ENCODE peak calls at places on chromosomes 7 and 10, in ten cellular contexts. One of them, this sample, is unnamed.

GRCh38 chr10:107728807-107729206 is 564.3 kb upstream of the SORCS1 start:
- DNase-seq in CD8-positive, alpha-beta T cell: no peak
- DNase-seq in choroid plexus epithelial cell: peak
- DNase-seq in hepatocyte: no peak
- DNase-seq in brain microvascular endothelial cell: no peak
- DNase-seq in prostate gland: no peak
- DNase-seq in astrocyte of the spinal cord: no peak
- DNase-seq in kidney epithelial cell: no peak
- DNase-seq in AG09309: no peak
- DNase-seq in cardiac muscle cell: no peak
- DNase-seq in this sample: no peak

GRCh38 chr10:13891542-13892431 is 305.0 kb downstream of the PRPF18 start:
- DNase-seq in CD8-positive, alpha-beta T cell: no peak
- DNase-seq in choroid plexus epithelial cell: no peak
- DNase-seq in hepatocyte: peak
- DNase-seq in brain microvascular endothelial cell: no peak
- DNase-seq in prostate gland: no peak
- DNase-seq in astrocyte of the spinal cord: no peak
- DNase-seq in kidney epithelial cell: no peak
- DNase-seq in AG09309: no peak
- DNase-seq in cardiac muscle cell: peak
- DNase-seq in this sample: peak

GRCh38 chr7:4738711-4739527 is 36.5 kb upstream of the AP5Z1 start:
- DNase-seq in CD8-positive, alpha-beta T cell: no peak
- DNase-seq in choroid plexus epithelial cell: peak
- DNase-seq in hepatocyte: peak
- DNase-seq in brain microvascular endothelial cell: peak
- DNase-seq in prostate gland: no peak
- DNase-seq in astrocyte of the spinal cord: peak
- DNase-seq in kidney epithelial cell: peak
- DNase-seq in AG09309: peak
- DNase-seq in cardiac muscle cell: peak
- DNase-seq in this sample: peak

GRCh38 chr10:122740640-122741039 is 41.0 kb upstream of the C10orf120 start:
- DNase-seq in CD8-positive, alpha-beta T cell: no peak
- DNase-seq in choroid plexus epithelial cell: peak
- DNase-seq in hepatocyte: no peak
- DNase-seq in brain microvascular endothelial cell: no peak
- DNase-seq in prostate gland: no peak
- DNase-seq in astrocyte of the spinal cord: no peak
- DNase-seq in kidney epithelial cell: no peak
- DNase-seq in AG09309: no peak
- DNase-seq in cardiac muscle cell: no peak
- DNase-seq in this sample: no peak

GRCh38 chr7:40659231-40659630 is 524.4 kb downstream of the SUGCT start:
- DNase-seq in CD8-positive, alpha-beta T cell: no peak
- DNase-seq in choroid plexus epithelial cell: no peak
- DNase-seq in hepatocyte: no peak
- DNase-seq in brain microvascular endothelial cell: no peak
- DNase-seq in prostate gland: no peak
- DNase-seq in astrocyte of the spinal cord: peak
- DNase-seq in kidney epithelial cell: no peak
- DNase-seq in AG09309: no peak
- DNase-seq in cardiac muscle cell: no peak
- DNase-seq in this sample: peak

GRCh38 chr7:46146454-46147255 is 225.6 kb upstream of the IGFBP3 start:
- DNase-seq in CD8-positive, alpha-beta T cell: no peak
- DNase-seq in choroid plexus epithelial cell: peak
- DNase-seq in hepatocyte: no peak
- DNase-seq in brain microvascular endothelial cell: peak
- DNase-seq in prostate gland: no peak
- DNase-seq in astrocyte of the spinal cord: peak
- DNase-seq in kidney epithelial cell: no peak
- DNase-seq in AG09309: peak
- DNase-seq in cardiac muscle cell: no peak
- DNase-seq in this sample: peak

GRCh38 chr10:75422913-75423312 is 8.5 kb upstream of the LRMDA start:
- DNase-seq in CD8-positive, alpha-beta T cell: no peak
- DNase-seq in choroid plexus epithelial cell: no peak
- DNase-seq in hepatocyte: no peak
- DNase-seq in brain microvascular endothelial cell: no peak
- DNase-seq in prostate gland: no peak
- DNase-seq in astrocyte of the spinal cord: no peak
- DNase-seq in kidney epithelial cell: no peak
- DNase-seq in AG09309: no peak
- DNase-seq in cardiac muscle cell: no peak
- DNase-seq in this sample: no peak

GRCh38 chr7:122674502-122674901 is 24.4 kb downstream of the RNF133 start:
- DNase-seq in CD8-positive, alpha-beta T cell: no peak
- DNase-seq in choroid plexus epithelial cell: peak
- DNase-seq in hepatocyte: no peak
- DNase-seq in brain microvascular endothelial cell: peak
- DNase-seq in prostate gland: peak
- DNase-seq in astrocyte of the spinal cord: peak
- DNase-seq in kidney epithelial cell: no peak
- DNase-seq in AG09309: no peak
- DNase-seq in cardiac muscle cell: no peak
- DNase-seq in this sample: peak

GRCh38 chr10:43282881-43283280 is 16.0 kb upstream of the RASGEF1A start:
- DNase-seq in CD8-positive, alpha-beta T cell: no peak
- DNase-seq in choroid plexus epithelial cell: no peak
- DNase-seq in hepatocyte: peak
- DNase-seq in brain microvascular endothelial cell: no peak
- DNase-seq in prostate gland: no peak
- DNase-seq in astrocyte of the spinal cord: no peak
- DNase-seq in kidney epithelial cell: no peak
- DNase-seq in AG09309: no peak
- DNase-seq in cardiac muscle cell: peak
- DNase-seq in this sample: no peak
- TF ChIP-seq CTCF in CD8-positive, alpha-beta T cell: no peak
- TF ChIP-seq CTCF in choroid plexus epithelial cell: no peak
- TF ChIP-seq CTCF in hepatocyte: no peak
- TF ChIP-seq CTCF in brain microvascular endothelial cell: no peak
- TF ChIP-seq CTCF in prostate gland: no peak
- TF ChIP-seq CTCF in astrocyte of the spinal cord: no peak
- TF ChIP-seq CTCF in kidney epithelial cell: no peak
- TF ChIP-seq CTCF in AG09309: no peak
- TF ChIP-seq CTCF in cardiac muscle cell: no peak
- TF ChIP-seq CTCF in this sample: no peak

GRCh38 chr10:24239289-24239688 is 30.4 kb downstream of the KIAA1217 start:
- DNase-seq in CD8-positive, alpha-beta T cell: no peak
- DNase-seq in choroid plexus epithelial cell: no peak
- DNase-seq in hepatocyte: no peak
- DNase-seq in brain microvascular endothelial cell: no peak
- DNase-seq in prostate gland: no peak
- DNase-seq in astrocyte of the spinal cord: no peak
- DNase-seq in kidney epithelial cell: no peak
- DNase-seq in AG09309: no peak
- DNase-seq in cardiac muscle cell: no peak
- DNase-seq in this sample: no peak
- H3K4me3 ChIP-seq in CD8-positive, alpha-beta T cell: no peak
- H3K4me3 ChIP-seq in choroid plexus epithelial cell: no peak
- H3K4me3 ChIP-seq in hepatocyte: peak
- H3K4me3 ChIP-seq in brain microvascular endothelial cell: no peak
- H3K4me3 ChIP-seq in prostate gland: peak
- H3K4me3 ChIP-seq in astrocyte of the spinal cord: no peak
- H3K4me3 ChIP-seq in kidney epithelial cell: peak
- H3K4me3 ChIP-seq in AG09309: no peak
- H3K4me3 ChIP-seq in cardiac muscle cell: no peak
- H3K4me3 ChIP-seq in this sample: no peak

GRCh38 chr10:96357038-96357620 is 1.7 kb downstream of the OPALIN start:
- DNase-seq in CD8-positive, alpha-beta T cell: no peak
- DNase-seq in choroid plexus epithelial cell: no peak
- DNase-seq in hepatocyte: no peak
- DNase-seq in brain microvascular endothelial cell: no peak
- DNase-seq in prostate gland: no peak
- DNase-seq in astrocyte of the spinal cord: no peak
- DNase-seq in kidney epithelial cell: no peak
- DNase-seq in AG09309: no peak
- DNase-seq in cardiac muscle cell: no peak
- DNase-seq in this sample: no peak

GRCh38 chr10:96359616-96360015 is 814 bp upstream of the OPALIN start:
- DNase-seq in CD8-positive, alpha-beta T cell: no peak
- DNase-seq in choroid plexus epithelial cell: no peak
- DNase-seq in hepatocyte: no peak
- DNase-seq in brain microvascular endothelial cell: no peak
- DNase-seq in prostate gland: no peak
- DNase-seq in astrocyte of the spinal cord: no peak
- DNase-seq in kidney epithelial cell: no peak
- DNase-seq in AG09309: no peak
- DNase-seq in cardiac muscle cell: no peak
- DNase-seq in this sample: no peak

GRCh38 chr10:96360331-96360730 is 1.5 kb upstream of the OPALIN start:
- DNase-seq in CD8-positive, alpha-beta T cell: peak
- DNase-seq in choroid plexus epithelial cell: no peak
- DNase-seq in hepatocyte: no peak
- DNase-seq in brain microvascular endothelial cell: no peak
- DNase-seq in prostate gland: no peak
- DNase-seq in astrocyte of the spinal cord: no peak
- DNase-seq in kidney epithelial cell: no peak
- DNase-seq in AG09309: no peak
- DNase-seq in cardiac muscle cell: no peak
- DNase-seq in this sample: no peak

GRCh38 chr10:96358851-96359540 is at the start of gene OPALIN:
- DNase-seq in CD8-positive, alpha-beta T cell: peak
- DNase-seq in choroid plexus epithelial cell: no peak
- DNase-seq in hepatocyte: no peak
- DNase-seq in brain microvascular endothelial cell: no peak
- DNase-seq in prostate gland: no peak
- DNase-seq in astrocyte of the spinal cord: no peak
- DNase-seq in kidney epithelial cell: no peak
- DNase-seq in AG09309: no peak
- DNase-seq in cardiac muscle cell: no peak
- DNase-seq in this sample: no peak

GRCh38 chr10:96360766-96361165 is 2.0 kb upstream of the OPALIN start:
- DNase-seq in CD8-positive, alpha-beta T cell: peak
- DNase-seq in choroid plexus epithelial cell: no peak
- DNase-seq in hepatocyte: no peak
- DNase-seq in brain microvascular endothelial cell: no peak
- DNase-seq in prostate gland: no peak
- DNase-seq in astrocyte of the spinal cord: no peak
- DNase-seq in kidney epithelial cell: no peak
- DNase-seq in AG09309: no peak
- DNase-seq in cardiac muscle cell: no peak
- DNase-seq in this sample: no peak
- TF ChIP-seq CTCF in CD8-positive, alpha-beta T cell: no peak
- TF ChIP-seq CTCF in choroid plexus epithelial cell: no peak
- TF ChIP-seq CTCF in hepatocyte: no peak
- TF ChIP-seq CTCF in brain microvascular endothelial cell: no peak
- TF ChIP-seq CTCF in prostate gland: no peak
- TF ChIP-seq CTCF in astrocyte of the spinal cord: no peak
- TF ChIP-seq CTCF in kidney epithelial cell: no peak
- TF ChIP-seq CTCF in AG09309: no peak
- TF ChIP-seq CTCF in cardiac muscle cell: no peak
- TF ChIP-seq CTCF in this sample: no peak

DNA sequence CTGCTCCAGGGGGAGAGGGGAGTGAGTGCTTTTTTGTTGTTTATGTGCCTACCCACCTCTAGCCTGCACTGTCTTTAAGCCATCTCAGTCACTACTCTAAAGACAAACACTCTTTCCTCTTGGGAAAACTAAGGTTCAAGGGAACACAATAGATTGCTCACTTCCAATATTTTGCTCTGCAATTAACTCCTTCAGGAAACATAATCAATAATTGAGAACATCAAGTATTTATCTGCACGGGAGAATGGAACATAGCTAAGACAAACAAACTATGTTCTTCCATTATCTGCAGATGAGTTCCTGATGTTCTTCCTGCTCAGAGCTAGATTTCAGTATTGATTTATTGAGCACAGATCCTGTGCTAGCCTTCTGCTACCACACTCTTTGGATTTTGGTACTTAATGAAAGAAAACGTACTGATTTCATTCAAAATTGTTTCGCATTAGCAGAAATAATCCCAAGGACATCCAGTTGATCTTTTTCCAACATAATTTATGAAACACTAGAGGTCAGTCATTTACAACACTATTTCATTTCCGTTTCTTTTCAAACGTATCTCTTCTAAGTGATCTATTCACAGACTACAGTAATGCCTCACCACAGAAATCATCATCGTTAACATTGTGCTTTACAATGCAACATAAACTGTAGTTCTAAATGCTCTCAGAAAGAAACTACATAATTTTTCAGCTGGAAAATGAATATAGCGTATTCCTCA is 8.3 kb downstream of the NEBL start:
- DNase-seq in CD8-positive, alpha-beta T cell: no peak
- DNase-seq in choroid plexus epithelial cell: peak
- DNase-seq in hepatocyte: no peak
- DNase-seq in brain microvascular endothelial cell: no peak
- DNase-seq in prostate gland: no peak
- DNase-seq in astrocyte of the spinal cord: no peak
- DNase-seq in kidney epithelial cell: no peak
- DNase-seq in AG09309: no peak
- DNase-seq in cardiac muscle cell: no peak
- DNase-seq in this sample: peak
- H3K4me3 ChIP-seq in CD8-positive, alpha-beta T cell: no peak
- H3K4me3 ChIP-seq in choroid plexus epithelial cell: no peak
- H3K4me3 ChIP-seq in hepatocyte: no peak
- H3K4me3 ChIP-seq in brain microvascular endothelial cell: no peak
- H3K4me3 ChIP-seq in prostate gland: no peak
- H3K4me3 ChIP-seq in astrocyte of the spinal cord: no peak
- H3K4me3 ChIP-seq in kidney epithelial cell: no peak
- H3K4me3 ChIP-seq in AG09309: no peak
- H3K4me3 ChIP-seq in cardiac muscle cell: peak
- H3K4me3 ChIP-seq in this sample: no peak

This sample was measured in cardiac fibroblast.